ENCODE peak calls at places on chromosomes 4 and X, in ten cellular contexts. C, S, X, J, Q, P, F, Y, Z and I are unnamed samples.

GRCh38 chrX:39809326-39809725 is 288.4 kb downstream of the BCOR start:
- DNase-seq in C (peak; percentile 61), S (no peak), X (no peak), J (no peak), Q (no peak), P (no peak), F (peak; percentile 81), Y (no peak), Z (peak; percentile 93), I (no peak)

GRCh38 chr4:1711055-1711905 is 839 bp downstream of the SLBP start:
- DNase-seq in C (no peak), S (no peak), X (no peak), J (no peak), Q (no peak), P (peak; percentile 40), F (peak; percentile 59), Y (peak; percentile 79), Z (peak; percentile 61), I (no peak)

GRCh38 chrX:345020-345925 is 26.7 kb upstream of the GTPBP6 start:
- DNase-seq in C (no peak), S (no peak), X (peak; percentile 87), J (no peak), Q (no peak), P (no peak), F (no peak), Y (no peak), Z (no peak), I (no peak)

GRCh38 chr4:184388106-184388505 is 86.2 kb downstream of the IRF2 start:
- DNase-seq in C (no peak), S (no peak), X (no peak), J (no peak), Q (no peak), P (no peak), F (no peak), Y (no peak), Z (no peak), I (no peak)

GRCh38 chr4:88008133-88008621 is 742 bp downstream of the PKD2 start:
- DNase-seq in C (peak; percentile 35), S (no peak), X (no peak), J (no peak), Q (no peak), P (peak; percentile 51), F (peak; percentile 64), Y (peak; percentile 72), Z (peak; percentile 75), I (peak; percentile 79)

GRCh38 chr4:173121044-173121685 is 47.4 kb upstream of the GALNT7 start:
- DNase-seq in C (peak; percentile 24), S (no peak), X (no peak), J (no peak), Q (no peak), P (no peak), F (peak; percentile 68), Y (no peak), Z (peak; percentile 2), I (no peak)

GRCh38 chr4:3343358-3343757 is 50.5 kb downstream of the RGS12 start:
- DNase-seq in C (no peak), S (peak; percentile 26), X (no peak), J (no peak), Q (no peak), P (no peak), F (no peak), Y (peak; percentile 35), Z (no peak), I (no peak)

GRCh38 chr4:43394976-43395375 is 502.5 kb downstream of the GRXCR1 start:
- DNase-seq in C (no peak), S (no peak), X (no peak), J (no peak), Q (no peak), P (no peak), F (peak; percentile 30), Y (no peak), Z (peak; percentile 17), I (no peak)

GRCh38 chrX:129831486-129831885 is 12.2 kb downstream of the ZDHHC9 start:
- DNase-seq in C (no peak), S (no peak), X (no peak), J (peak; percentile 19), Q (no peak), P (no peak), F (no peak), Y (no peak), Z (no peak), I (no peak)

GRCh38 chr4:119693127-119693526 is 64.5 kb upstream of the PDE5A start:
- DNase-seq in C (no peak), S (no peak), X (no peak), J (no peak), Q (no peak), P (no peak), F (peak; percentile 8), Y (no peak), Z (no peak), I (no peak)

GRCh38 chrX:72105436-72105835 is 26.3 kb downstream of the RTL5 start:
- DNase-seq in C (no peak), S (no peak), X (no peak), J (no peak), Q (no peak), P (no peak), F (no peak), Y (no peak), Z (no peak), I (no peak)